ENCODE peak calls at places on chromosomes 1 and 21, in six cellular contexts. J is anterior cingulate cortex; A is Ammon's horn; M is GM10248; I is dermis blood vessel endothelial cell; D is activated CD8-positive, alpha-beta T cell treated with anti-CD3 and anti-CD28 coated beads, Interleukin-2, amount 10 ng/mL, durations not matched to agents 7 days and 5 days. P is an unnamed sample.

GRCh38 chr1:150383629-150384318 is 19.8 kb downstream of the RPRD2 start:
- DNase-seq in J (no peak), A (no peak), M (no peak), I (peak), D (no peak), P (no peak)

GRCh38 chr21:43332872-43333300 is 94.0 kb downstream of the SIK1 start:
- DNase-seq in J (no peak), A (no peak), M (no peak), I (no peak), D (no peak), P (no peak)

GRCh38 chr1:59767119-59767518 is 47.6 kb upstream of the HOOK1 start:
- DNase-seq in J (no peak), A (no peak), M (no peak), I (peak), D (no peak), P (no peak)

GRCh38 chr1:193060938-193061337 is 1.5 kb downstream of the RO60 start:
- DNase-seq in J (no peak), A (peak), M (peak), I (peak), D (no peak), P (no peak)

GRCh38 chr1:199295102-199295501 is 656.3 kb downstream of the PTPRC start:
- DNase-seq in J (no peak), A (no peak), M (no peak), I (no peak), D (no peak), P (no peak)

GRCh38 chr1:159554681-159555080 is 18.9 kb upstream of the OR10J5 start:
- DNase-seq in J (no peak), A (no peak), M (no peak), I (no peak), D (no peak), P (no peak)

GRCh38 chr1:213647864-213648650 is 339.7 kb upstream of the PROX1 start:
- DNase-seq in J (no peak), A (no peak), M (no peak), I (no peak), D (no peak), P (no peak)

GRCh38 chr21:33174756-33175155 is 55.0 kb upstream of the IFNAR2 start:
- DNase-seq in J (no peak), A (no peak), M (no peak), I (no peak), D (no peak), P (no peak)

GRCh38 chr1:174200746-174201145 is 41.4 kb downstream of the RABGAP1L start:
- DNase-seq in J (no peak), A (no peak), M (no peak), I (no peak), D (peak), P (no peak)

GRCh38 chr1:77533660-77534295 is 148.7 kb downstream of the ZZZ3 start:
- DNase-seq in J (peak), A (peak), M (peak), I (peak), D (peak), P (peak)

GRCh38 chr1:78490861-78491310 is at the start of gene PTGFR:
- DNase-seq in J (no peak), A (peak), M (no peak), I (peak), D (no peak), P (no peak)

GRCh38 chr1:197017558-197018146 is 40.3 kb downstream of the CFHR5 start:
- DNase-seq in J (no peak), A (no peak), M (no peak), I (peak), D (no peak), P (no peak)